ENCODE peak calls at places on chromosomes 4 and X, in six cellular contexts. One of them, this sample, is unnamed.
A peak's percentile ranks its signal among the peaks of the same experiment; 100 is the strongest.

GRCh38 chr4:2799971-2800690 is 7.2 kb downstream of the SH3BP2 start:
- DNase-seq in HFFc6: no peak
- DNase-seq in GM04504: no peak
- DNase-seq in activated gamma-delta T cell treated with Interleukin-2 at 50 U/mL for 16 hours: no peak
- DNase-seq in activated naive CD4-positive, alpha-beta T cell treated with anti-CD3 and anti-CD28 coated beads for 36 hours: no peak
- DNase-seq in lower leg skin: no peak
- DNase-seq in this sample: no peak

GRCh38 chr4:158193171-158193749 is 17.0 kb upstream of the TMEM144 start:
- DNase-seq in activated naive CD4-positive, alpha-beta T cell treated with anti-CD3 and anti-CD28 coated beads for 36 hours: no peak
- DNase-seq in HFFc6: peak; percentile 33
- DNase-seq in activated gamma-delta T cell treated with Interleukin-2 at 50 U/mL for 16 hours: no peak
- DNase-seq in GM04504: no peak
- DNase-seq in lower leg skin: no peak
- DNase-seq in this sample: no peak

GRCh38 chr4:94995684-94996394 is 238.1 kb downstream of the BMPR1B start:
- DNase-seq in HFFc6: no peak
- DNase-seq in lower leg skin: no peak
- DNase-seq in activated gamma-delta T cell treated with Interleukin-2 at 50 U/mL for 16 hours: no peak
- DNase-seq in activated naive CD4-positive, alpha-beta T cell treated with anti-CD3 and anti-CD28 coated beads for 36 hours: peak; percentile 38
- DNase-seq in GM04504: no peak
- DNase-seq in this sample: no peak

GRCh38 chr4:120842046-120842445 is 80.5 kb downstream of the PRDM5 start:
- DNase-seq in HFFc6: peak; percentile 72
- DNase-seq in GM04504: no peak
- DNase-seq in activated gamma-delta T cell treated with Interleukin-2 at 50 U/mL for 16 hours: no peak
- DNase-seq in lower leg skin: no peak
- DNase-seq in activated naive CD4-positive, alpha-beta T cell treated with anti-CD3 and anti-CD28 coated beads for 36 hours: no peak
- DNase-seq in this sample: no peak

GRCh38 chr4:151322565-151322964 is 2.8 kb downstream of the SH3D19 start:
- DNase-seq in HFFc6: peak; percentile 34
- DNase-seq in activated naive CD4-positive, alpha-beta T cell treated with anti-CD3 and anti-CD28 coated beads for 36 hours: no peak
- DNase-seq in lower leg skin: no peak
- DNase-seq in GM04504: no peak
- DNase-seq in activated gamma-delta T cell treated with Interleukin-2 at 50 U/mL for 16 hours: no peak
- DNase-seq in this sample: no peak

GRCh38 chrX:48165246-48165645 is 31.3 kb downstream of the SSX5 start:
- DNase-seq in activated gamma-delta T cell treated with Interleukin-2 at 50 U/mL for 16 hours: no peak
- DNase-seq in activated naive CD4-positive, alpha-beta T cell treated with anti-CD3 and anti-CD28 coated beads for 36 hours: no peak
- DNase-seq in GM04504: no peak
- DNase-seq in lower leg skin: no peak
- DNase-seq in HFFc6: no peak
- DNase-seq in this sample: no peak

GRCh38 chr4:1187182-1187581 is 14.8 kb upstream of the SPON2 start:
- DNase-seq in HFFc6: no peak
- DNase-seq in lower leg skin: no peak
- DNase-seq in activated naive CD4-positive, alpha-beta T cell treated with anti-CD3 and anti-CD28 coated beads for 36 hours: peak; percentile 49
- DNase-seq in GM04504: no peak
- DNase-seq in activated gamma-delta T cell treated with Interleukin-2 at 50 U/mL for 16 hours: no peak
- DNase-seq in this sample: no peak

GRCh38 chr4:37989398-37990260 is 29.4 kb downstream of the PTTG2 start:
- DNase-seq in HFFc6: no peak
- DNase-seq in activated naive CD4-positive, alpha-beta T cell treated with anti-CD3 and anti-CD28 coated beads for 36 hours: no peak
- DNase-seq in GM04504: no peak
- DNase-seq in lower leg skin: no peak
- DNase-seq in activated gamma-delta T cell treated with Interleukin-2 at 50 U/mL for 16 hours: no peak
- DNase-seq in this sample: no peak

GRCh38 chr4:6752486-6752829 is 30.1 kb upstream of the KIAA0232 start:
- DNase-seq in lower leg skin: no peak
- DNase-seq in GM04504: no peak
- DNase-seq in activated naive CD4-positive, alpha-beta T cell treated with anti-CD3 and anti-CD28 coated beads for 36 hours: no peak
- DNase-seq in HFFc6: no peak
- DNase-seq in activated gamma-delta T cell treated with Interleukin-2 at 50 U/mL for 16 hours: no peak
- DNase-seq in this sample: no peak

GRCh38 chr4:145814246-145814645 is 124.4 kb downstream of the ZNF827 start:
- DNase-seq in activated naive CD4-positive, alpha-beta T cell treated with anti-CD3 and anti-CD28 coated beads for 36 hours: no peak
- DNase-seq in HFFc6: no peak
- DNase-seq in lower leg skin: no peak
- DNase-seq in GM04504: no peak
- DNase-seq in activated gamma-delta T cell treated with Interleukin-2 at 50 U/mL for 16 hours: no peak
- DNase-seq in this sample: no peak

GRCh38 chr4:169854090-169854489 is 96.3 kb upstream of the HPF1 start:
- DNase-seq in activated gamma-delta T cell treated with Interleukin-2 at 50 U/mL for 16 hours: no peak
- DNase-seq in activated naive CD4-positive, alpha-beta T cell treated with anti-CD3 and anti-CD28 coated beads for 36 hours: no peak
- DNase-seq in lower leg skin: no peak
- DNase-seq in HFFc6: no peak
- DNase-seq in GM04504: no peak
- DNase-seq in this sample: no peak

GRCh38 chr4:98166025-98166730 is 22.9 kb upstream of the STPG2 start:
- DNase-seq in activated naive CD4-positive, alpha-beta T cell treated with anti-CD3 and anti-CD28 coated beads for 36 hours: no peak
- DNase-seq in lower leg skin: no peak
- DNase-seq in GM04504: no peak
- DNase-seq in HFFc6: peak; percentile 2
- DNase-seq in activated gamma-delta T cell treated with Interleukin-2 at 50 U/mL for 16 hours: no peak
- DNase-seq in this sample: no peak

GRCh38 chr4:42523066-42523718 is 125.9 kb downstream of the SHISA3 start:
- DNase-seq in HFFc6: no peak
- DNase-seq in activated naive CD4-positive, alpha-beta T cell treated with anti-CD3 and anti-CD28 coated beads for 36 hours: no peak
- DNase-seq in GM04504: no peak
- DNase-seq in activated gamma-delta T cell treated with Interleukin-2 at 50 U/mL for 16 hours: no peak
- DNase-seq in lower leg skin: no peak
- DNase-seq in this sample: no peak

GRCh38 chr4:133464311-133464710 is 315.2 kb downstream of the PCDH10 start:
- DNase-seq in activated naive CD4-positive, alpha-beta T cell treated with anti-CD3 and anti-CD28 coated beads for 36 hours: no peak
- DNase-seq in HFFc6: peak; percentile 27
- DNase-seq in GM04504: no peak
- DNase-seq in lower leg skin: no peak
- DNase-seq in activated gamma-delta T cell treated with Interleukin-2 at 50 U/mL for 16 hours: no peak
- DNase-seq in this sample: no peak

GRCh38 chrX:20567108-20567507 is 300.4 kb upstream of the RPS6KA3 start:
- DNase-seq in GM04504: no peak
- DNase-seq in activated naive CD4-positive, alpha-beta T cell treated with anti-CD3 and anti-CD28 coated beads for 36 hours: no peak
- DNase-seq in HFFc6: no peak
- DNase-seq in activated gamma-delta T cell treated with Interleukin-2 at 50 U/mL for 16 hours: no peak
- DNase-seq in lower leg skin: no peak
- DNase-seq in this sample: no peak

GRCh38 chr4:1567519-1567807 is 116.7 kb downstream of the FAM53A start:
- DNase-seq in activated naive CD4-positive, alpha-beta T cell treated with anti-CD3 and anti-CD28 coated beads for 36 hours: no peak
- DNase-seq in GM04504: no peak
- DNase-seq in lower leg skin: no peak
- DNase-seq in HFFc6: no peak
- DNase-seq in activated gamma-delta T cell treated with Interleukin-2 at 50 U/mL for 16 hours: no peak
- DNase-seq in this sample: no peak

GRCh38 chr4:55029838-55030503 is 95.4 kb downstream of the KDR start:
- DNase-seq in activated naive CD4-positive, alpha-beta T cell treated with anti-CD3 and anti-CD28 coated beads for 36 hours: no peak
- DNase-seq in GM04504: no peak
- DNase-seq in lower leg skin: no peak
- DNase-seq in activated gamma-delta T cell treated with Interleukin-2 at 50 U/mL for 16 hours: no peak
- DNase-seq in HFFc6: no peak
- DNase-seq in this sample: no peak

GRCh38 chr4:73593631-73594241 is 26.5 kb downstream of the RASSF6 start:
- DNase-seq in activated gamma-delta T cell treated with Interleukin-2 at 50 U/mL for 16 hours: no peak
- DNase-seq in GM04504: no peak
- DNase-seq in activated naive CD4-positive, alpha-beta T cell treated with anti-CD3 and anti-CD28 coated beads for 36 hours: no peak
- DNase-seq in lower leg skin: no peak
- DNase-seq in HFFc6: peak; percentile 39
- DNase-seq in this sample: no peak

GRCh38 chrX:16722481-16722880 is 3.1 kb downstream of the SYAP1 start:
- DNase-seq in lower leg skin: no peak
- DNase-seq in activated gamma-delta T cell treated with Interleukin-2 at 50 U/mL for 16 hours: no peak
- DNase-seq in GM04504: no peak
- DNase-seq in activated naive CD4-positive, alpha-beta T cell treated with anti-CD3 and anti-CD28 coated beads for 36 hours: no peak
- DNase-seq in HFFc6: no peak
- DNase-seq in this sample: no peak

GRCh38 chr4:151169223-151169622 is 69.8 kb downstream of the RPS3A start:
- DNase-seq in GM04504: peak; percentile 98
- DNase-seq in lower leg skin: peak; percentile 74
- DNase-seq in HFFc6: peak; percentile 93
- DNase-seq in activated gamma-delta T cell treated with Interleukin-2 at 50 U/mL for 16 hours: no peak
- DNase-seq in activated naive CD4-positive, alpha-beta T cell treated with anti-CD3 and anti-CD28 coated beads for 36 hours: no peak
- DNase-seq in this sample: peak; percentile 94

This sample was measured in GM04503.